ENCODE peak calls at places on chromosomes 11 and 22, in four cellular contexts. Z is activated CD4-positive, alpha-beta T cell treated with anti-CD3 and anti-CD28 coated beads, Interleukin-2, amount 50 U/mL, for 24 hours; A is stimulated activated CD4-positive, alpha-beta T cell treated with anti-CD3 and anti-CD28 coated beads, Interleukin-2, amount 100 ng/mL, for 48 hours; L is HTR-8/SVneo. K is an unnamed sample.

GRCh38 chr11:46618789-46619188 is 1.4 kb downstream of the ATG13 start:
- DNase-seq in A (no peak), Z (no peak), L (no peak), K (no peak)

GRCh38 chr11:61564936-61565696 is 15.8 kb downstream of the SYT7 start:
- DNase-seq in Z (no peak), A (no peak), L (no peak), K (no peak)

GRCh38 chr11:100863080-100863581 is 176.0 kb downstream of the ARHGAP42 start:
- DNase-seq in Z (no peak), A (no peak), L (peak), K (no peak)

GRCh38 chr11:7968686-7969085 is 3.4 kb upstream of the NLRP10 start:
- DNase-seq in A (no peak), L (no peak), Z (no peak), K (no peak)

GRCh38 chr11:110065189-110065588 is 28.0 kb upstream of the ZC3H12C start:
- DNase-seq in A (no peak), Z (no peak), L (no peak), K (no peak)

GRCh38 chr22:29702931-29703594 is 16.7 kb upstream of the CABP7 start:
- DNase-seq in Z (no peak), L (no peak), A (no peak), K (no peak)

GRCh38 chr22:49260681-49261580 is 566.7 kb downstream of the BRD1 start:
- DNase-seq in A (no peak), L (no peak), Z (no peak), K (no peak)

GRCh38 chr22:49994361-49995058 is 18.1 kb downstream of the IL17REL start:
- DNase-seq in L (no peak), Z (no peak), A (no peak), K (no peak)

GRCh38 chr11:26045082-26045481 is 286.8 kb upstream of the ANO3 start:
- DNase-seq in A (no peak), Z (no peak), L (peak), K (no peak)

GRCh38 chr22:38317237-38317994 is at the start of gene CSNK1E:
- DNase-seq in L (no peak), A (peak), Z (peak), K (peak)

GRCh38 chr11:66477256-66478201 is 2.7 kb upstream of the DPP3 start:
- DNase-seq in A (no peak), Z (no peak), L (no peak), K (no peak)

GRCh38 chr22:39238966-39239510 is 5.7 kb downstream of the PDGFB start:
- DNase-seq in L (no peak), A (no peak), Z (no peak), K (no peak)

GRCh38 chr11:1877211-1878133 is 14.2 kb downstream of the PRR33 start:
- DNase-seq in Z (no peak), A (no peak), L (no peak), K (no peak)

GRCh38 chr11:90134420-90135003 is at the start of gene NAALAD2:
- DNase-seq in A (no peak), L (peak), Z (no peak), K (no peak)

GRCh38 chr22:45905924-45906865 is 70.8 kb downstream of the WNT7B start:
- DNase-seq in L (no peak), Z (no peak), A (no peak), K (no peak)

GRCh38 chr22:17479129-17479528 is 84.2 kb upstream of the SLC25A18 start:
- DNase-seq in Z (no peak), L (no peak), A (no peak), K (no peak)

GRCh38 chr11:289145-289705 is 299 bp downstream of the PGGHG start:
- DNase-seq in L (no peak), Z (no peak), A (no peak), K (no peak)

GRCh38 chr22:45159652-45160462 is 3.9 kb upstream of the NUP50 start:
- DNase-seq in Z (no peak), L (peak), A (no peak), K (no peak)

GRCh38 chr11:76686261-76687079 is 15.9 kb upstream of the LRRC32 start:
- DNase-seq in L (no peak), Z (no peak), A (no peak), K (no peak)

GRCh38 chr11:35786188-35786587 is 123.6 kb downstream of the TRIM44 start:
- DNase-seq in Z (no peak), L (no peak), A (no peak), K (no peak)

GRCh38 chr11:1382831-1383607 is 6.7 kb upstream of the BRSK2 start:
- DNase-seq in L (peak), Z (peak), A (peak), K (peak)

GRCh38 chr11:107549253-107549953 is 16.1 kb downstream of the ALKBH8 start:
- DNase-seq in A (no peak), L (peak), Z (no peak), K (no peak)

GRCh38 chr11:76162336-76163288 is 43.7 kb downstream of the WNT11 start:
- DNase-seq in L (no peak), Z (no peak), A (no peak), K (no peak)

GRCh38 chr11:133040289-133040893 is 491.9 kb downstream of the OPCML start:
- DNase-seq in A (no peak), L (no peak), Z (no peak), K (no peak)

GRCh38 chr11:69088676-69089146 is 40.0 kb downstream of the TPCN2 start:
- DNase-seq in A (peak), Z (peak), L (peak), K (peak)

GRCh38 chr22:22422629-22423112 is 85.9 kb downstream of the ZNF280B start:
- DNase-seq in L (peak), Z (peak), A (peak), K (peak)

GRCh38 chr11:6635082-6635932 is 16.1 kb upstream of the TPP1 start:
- DNase-seq in L (peak), Z (no peak), A (no peak), K (no peak)

GRCh38 chr11:134261626-134262488 is 8.5 kb downstream of the ACAD8 start:
- DNase-seq in L (no peak), A (no peak), Z (no peak), K (no peak)

GRCh38 chr11:87324817-87325489 is 287.2 kb downstream of the TMEM135 start:
- DNase-seq in Z (no peak), L (no peak), A (no peak), K (no peak)